ENCODE peak calls at places on chromosomes 11 and 22, in ten cellular contexts. One of them, this sample, is unnamed.

GRCh38 chr11:45429719-45430118 is 143.6 kb upstream of the SYT13 start:
- DNase-seq in CD8-positive, alpha-beta T cell: no peak
- DNase-seq in AG09309: no peak
- DNase-seq in HL-60: no peak
- DNase-seq in PC-9: no peak
- DNase-seq in transverse colon: no peak
- DNase-seq in brain microvascular endothelial cell: no peak
- DNase-seq in tibial artery: no peak
- DNase-seq in HFFc6: no peak
- DNase-seq in A549: no peak
- DNase-seq in this sample: no peak

GRCh38 chr22:46635756-46636155 is 15.6 kb downstream of the GRAMD4 start:
- DNase-seq in CD8-positive, alpha-beta T cell: no peak
- DNase-seq in AG09309: no peak
- DNase-seq in HL-60: no peak
- DNase-seq in PC-9: no peak
- DNase-seq in transverse colon: no peak
- DNase-seq in brain microvascular endothelial cell: no peak
- DNase-seq in tibial artery: no peak
- DNase-seq in HFFc6: no peak
- DNase-seq in A549: no peak
- DNase-seq in this sample: no peak

GRCh38 chr11:93285430-93285829 is 45.1 kb upstream of the DEUP1 start:
- DNase-seq in CD8-positive, alpha-beta T cell: no peak
- DNase-seq in AG09309: no peak
- DNase-seq in HL-60: no peak
- DNase-seq in PC-9: no peak
- DNase-seq in transverse colon: no peak
- DNase-seq in brain microvascular endothelial cell: no peak
- DNase-seq in tibial artery: no peak
- DNase-seq in HFFc6: no peak
- DNase-seq in A549: no peak
- DNase-seq in this sample: no peak

GRCh38 chr11:79794057-79794456 is 353.2 kb upstream of the TENM4 start:
- DNase-seq in CD8-positive, alpha-beta T cell: no peak
- DNase-seq in AG09309: no peak
- DNase-seq in HL-60: no peak
- DNase-seq in PC-9: no peak
- DNase-seq in transverse colon: no peak
- DNase-seq in brain microvascular endothelial cell: no peak
- DNase-seq in tibial artery: no peak
- DNase-seq in HFFc6: no peak
- DNase-seq in A549: no peak
- DNase-seq in this sample: no peak

GRCh38 chr11:102007567-102008437 is 39.4 kb upstream of the CFAP300 start:
- DNase-seq in CD8-positive, alpha-beta T cell: no peak
- DNase-seq in AG09309: peak; percentile 18
- DNase-seq in HL-60: peak; percentile 6
- DNase-seq in PC-9: peak; percentile 46
- DNase-seq in transverse colon: peak; percentile 60
- DNase-seq in brain microvascular endothelial cell: no peak
- DNase-seq in tibial artery: no peak
- DNase-seq in HFFc6: peak; percentile 61
- DNase-seq in A549: peak; percentile 25
- DNase-seq in this sample: no peak

GRCh38 chr11:32107647-32108046 is 16.8 kb downstream of the RCN1 start:
- DNase-seq in CD8-positive, alpha-beta T cell: no peak
- DNase-seq in AG09309: no peak
- DNase-seq in HL-60: no peak
- DNase-seq in PC-9: no peak
- DNase-seq in transverse colon: no peak
- DNase-seq in brain microvascular endothelial cell: no peak
- DNase-seq in tibial artery: no peak
- DNase-seq in HFFc6: no peak
- DNase-seq in A549: no peak
- DNase-seq in this sample: no peak

GRCh38 chr11:10181811-10182210 is 112.2 kb downstream of the SBF2 start:
- DNase-seq in CD8-positive, alpha-beta T cell: no peak
- DNase-seq in AG09309: peak; percentile 31
- DNase-seq in HL-60: no peak
- DNase-seq in PC-9: no peak
- DNase-seq in transverse colon: no peak
- DNase-seq in brain microvascular endothelial cell: no peak
- DNase-seq in tibial artery: no peak
- DNase-seq in HFFc6: peak; percentile 66
- DNase-seq in A549: peak; percentile 8
- DNase-seq in this sample: no peak

GRCh38 chr11:46134540-46134939 is 13.3 kb upstream of the PHF21A start:
- DNase-seq in CD8-positive, alpha-beta T cell: no peak
- DNase-seq in AG09309: no peak
- DNase-seq in HL-60: no peak
- DNase-seq in PC-9: no peak
- DNase-seq in transverse colon: no peak
- DNase-seq in brain microvascular endothelial cell: no peak
- DNase-seq in tibial artery: no peak
- DNase-seq in HFFc6: no peak
- DNase-seq in A549: no peak
- DNase-seq in this sample: no peak

GRCh38 chr22:39267966-39268365 is 23.2 kb upstream of the PDGFB start:
- DNase-seq in CD8-positive, alpha-beta T cell: no peak
- DNase-seq in AG09309: no peak
- DNase-seq in HL-60: no peak
- DNase-seq in PC-9: no peak
- DNase-seq in transverse colon: no peak
- DNase-seq in brain microvascular endothelial cell: no peak
- DNase-seq in tibial artery: no peak
- DNase-seq in HFFc6: no peak
- DNase-seq in A549: no peak
- DNase-seq in this sample: no peak

GRCh38 chr11:124740277-124740882 is 638 bp downstream of the NRGN start:
- DNase-seq in CD8-positive, alpha-beta T cell: peak; percentile 58
- DNase-seq in AG09309: no peak
- DNase-seq in HL-60: peak; percentile 61
- DNase-seq in PC-9: peak; percentile 23
- DNase-seq in transverse colon: no peak
- DNase-seq in brain microvascular endothelial cell: no peak
- DNase-seq in tibial artery: no peak
- DNase-seq in HFFc6: no peak
- DNase-seq in A549: peak; percentile 46
- DNase-seq in this sample: no peak

GRCh38 chr11:102142333-102142732 is 32.1 kb downstream of the YAP1 start:
- DNase-seq in CD8-positive, alpha-beta T cell: no peak
- DNase-seq in AG09309: no peak
- DNase-seq in HL-60: no peak
- DNase-seq in PC-9: no peak
- DNase-seq in transverse colon: no peak
- DNase-seq in brain microvascular endothelial cell: no peak
- DNase-seq in tibial artery: no peak
- DNase-seq in HFFc6: no peak
- DNase-seq in A549: no peak
- DNase-seq in this sample: no peak

GRCh38 chr11:61828629-61829407 is 718 bp downstream of the FADS2 start:
- DNase-seq in CD8-positive, alpha-beta T cell: peak; percentile 36
- DNase-seq in AG09309: no peak
- DNase-seq in HL-60: no peak
- DNase-seq in PC-9: peak; percentile 39
- DNase-seq in transverse colon: no peak
- DNase-seq in brain microvascular endothelial cell: no peak
- DNase-seq in tibial artery: peak; percentile 88
- DNase-seq in HFFc6: no peak
- DNase-seq in A549: peak; percentile 75
- DNase-seq in this sample: no peak

GRCh38 chr11:61828379-61828628 is 204 bp downstream of the FADS2 start:
- DNase-seq in CD8-positive, alpha-beta T cell: no peak
- DNase-seq in AG09309: no peak
- DNase-seq in HL-60: no peak
- DNase-seq in PC-9: no peak
- DNase-seq in transverse colon: no peak
- DNase-seq in brain microvascular endothelial cell: no peak
- DNase-seq in tibial artery: no peak
- DNase-seq in HFFc6: no peak
- DNase-seq in A549: no peak
- DNase-seq in this sample: no peak

GRCh38 chr11:61826930-61827572 is 1.0 kb upstream of the FADS2 start:
- DNase-seq in CD8-positive, alpha-beta T cell: no peak
- DNase-seq in AG09309: no peak
- DNase-seq in HL-60: peak; percentile 48
- DNase-seq in PC-9: no peak
- DNase-seq in transverse colon: no peak
- DNase-seq in brain microvascular endothelial cell: no peak
- DNase-seq in tibial artery: no peak
- DNase-seq in HFFc6: no peak
- DNase-seq in A549: no peak
- DNase-seq in this sample: no peak

GRCh38 chr11:61829806-61830205 is 1.7 kb downstream of the FADS2 start:
- DNase-seq in CD8-positive, alpha-beta T cell: no peak
- DNase-seq in AG09309: no peak
- DNase-seq in HL-60: no peak
- DNase-seq in PC-9: no peak
- DNase-seq in transverse colon: no peak
- DNase-seq in brain microvascular endothelial cell: no peak
- DNase-seq in tibial artery: no peak
- DNase-seq in HFFc6: no peak
- DNase-seq in A549: no peak
- DNase-seq in this sample: no peak

GRCh38 chr11:61827573-61828378 is at the start of gene FADS2:
- DNase-seq in CD8-positive, alpha-beta T cell: peak; percentile 64
- DNase-seq in AG09309: peak; percentile 46
- DNase-seq in HL-60: peak; percentile 87
- DNase-seq in PC-9: peak; percentile 92
- DNase-seq in transverse colon: peak; percentile 63
- DNase-seq in brain microvascular endothelial cell: peak; percentile 93
- DNase-seq in tibial artery: peak; percentile 98
- DNase-seq in HFFc6: peak; percentile 81
- DNase-seq in A549: peak; percentile 87
- DNase-seq in this sample: no peak
- TF ChIP-seq CTCF in CD8-positive, alpha-beta T cell: no peak
- TF ChIP-seq CTCF in AG09309: no peak
- TF ChIP-seq CTCF in HL-60: no peak
- TF ChIP-seq CTCF in PC-9: no peak
- TF ChIP-seq CTCF in transverse colon: no peak
- TF ChIP-seq CTCF in brain microvascular endothelial cell: peak; percentile 28
- TF ChIP-seq CTCF in tibial artery: no peak
- TF ChIP-seq CTCF in HFFc6: peak; percentile 43
- TF ChIP-seq CTCF in A549: peak; percentile 8
- TF ChIP-seq CTCF in this sample: peak; percentile 17

DNA sequence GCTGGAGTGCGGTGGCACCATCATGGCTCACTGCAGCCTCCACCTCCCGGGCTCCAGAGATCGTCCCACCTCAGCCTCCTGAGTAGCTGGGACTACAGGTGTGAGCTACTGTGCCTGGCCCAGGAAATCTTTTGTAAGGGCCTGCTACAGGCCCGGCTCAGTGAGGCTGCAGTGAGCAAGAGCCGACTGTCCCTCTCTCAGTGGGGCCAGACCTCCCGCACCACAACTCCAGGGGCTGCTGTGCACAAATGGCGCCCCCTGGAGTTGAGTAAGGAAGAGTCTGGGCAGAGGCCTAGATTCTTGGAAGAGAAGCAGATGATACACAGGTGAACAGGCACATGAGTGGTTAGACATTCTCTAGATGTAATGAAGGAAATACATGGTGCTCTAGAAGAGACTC is 7.0 kb downstream of the SERHL2 start:
- DNase-seq in CD8-positive, alpha-beta T cell: no peak
- DNase-seq in AG09309: no peak
- DNase-seq in HL-60: no peak
- DNase-seq in PC-9: no peak
- DNase-seq in transverse colon: no peak
- DNase-seq in brain microvascular endothelial cell: no peak
- DNase-seq in tibial artery: no peak
- DNase-seq in HFFc6: no peak
- DNase-seq in A549: no peak
- DNase-seq in this sample: no peak
- TF ChIP-seq CTCF in CD8-positive, alpha-beta T cell: peak; percentile 31
- TF ChIP-seq CTCF in AG09309: peak; percentile 52
- TF ChIP-seq CTCF in HL-60: no peak
- TF ChIP-seq CTCF in PC-9: peak; percentile 61
- TF ChIP-seq CTCF in transverse colon: peak; percentile 31
- TF ChIP-seq CTCF in brain microvascular endothelial cell: peak; percentile 72
- TF ChIP-seq CTCF in tibial artery: peak; percentile 9
- TF ChIP-seq CTCF in HFFc6: peak; percentile 77
- TF ChIP-seq CTCF in A549: peak; percentile 19
- TF ChIP-seq CTCF in this sample: peak; percentile 44

GRCh38 chr11:33371049-33371448 is 113.9 kb downstream of the HIPK3 start:
- DNase-seq in CD8-positive, alpha-beta T cell: no peak
- DNase-seq in AG09309: no peak
- DNase-seq in HL-60: no peak
- DNase-seq in PC-9: no peak
- DNase-seq in transverse colon: no peak
- DNase-seq in brain microvascular endothelial cell: no peak
- DNase-seq in tibial artery: no peak
- DNase-seq in HFFc6: no peak
- DNase-seq in A549: no peak
- DNase-seq in this sample: no peak
- TF ChIP-seq CTCF in CD8-positive, alpha-beta T cell: no peak
- TF ChIP-seq CTCF in AG09309: no peak
- TF ChIP-seq CTCF in HL-60: no peak
- TF ChIP-seq CTCF in PC-9: no peak
- TF ChIP-seq CTCF in transverse colon: no peak
- TF ChIP-seq CTCF in brain microvascular endothelial cell: peak; percentile 16
- TF ChIP-seq CTCF in tibial artery: no peak
- TF ChIP-seq CTCF in HFFc6: no peak
- TF ChIP-seq CTCF in A549: no peak
- TF ChIP-seq CTCF in this sample: no peak

GRCh38 chr11:119729581-119730346 is 764 bp upstream of the NECTIN1 start:
- DNase-seq in CD8-positive, alpha-beta T cell: no peak
- DNase-seq in AG09309: no peak
- DNase-seq in HL-60: no peak
- DNase-seq in PC-9: peak; percentile 38
- DNase-seq in transverse colon: peak; percentile 77
- DNase-seq in brain microvascular endothelial cell: peak; percentile 16
- DNase-seq in tibial artery: peak; percentile 79
- DNase-seq in HFFc6: peak; percentile 34
- DNase-seq in A549: peak; percentile 48
- DNase-seq in this sample: no peak
- TF ChIP-seq CTCF in CD8-positive, alpha-beta T cell: peak; percentile 62
- TF ChIP-seq CTCF in AG09309: no peak
- TF ChIP-seq CTCF in HL-60: no peak
- TF ChIP-seq CTCF in PC-9: peak; percentile 56
- TF ChIP-seq CTCF in transverse colon: peak; percentile 18
- TF ChIP-seq CTCF in brain microvascular endothelial cell: peak; percentile 22
- TF ChIP-seq CTCF in tibial artery: no peak
- TF ChIP-seq CTCF in HFFc6: peak; percentile 74
- TF ChIP-seq CTCF in A549: peak; percentile 33
- TF ChIP-seq CTCF in this sample: no peak